ENCODE peak calls at places on chromosomes 3 and 15, in nine cellular contexts. A is HCT116, G is SK-N-SH, N is K562, D is Panc1, L is HepG2, E is GM23338, Q is A549, Y is GM12878. S is an unnamed sample.

GRCh38 chr3:162437480-162437879 is 940.9 kb downstream of the OTOL1 start:
- DNase-seq in N (no peak), E (no peak), D (no peak), G (no peak), Q (no peak), Y (no peak), A (no peak), L (no peak), S (no peak)

GRCh38 chr3:141050576-141050912 is 603 bp upstream of the SPSB4 start:
- DNase-seq in N (no peak), E (peak; percentile 76), D (no peak), G (no peak), Y (no peak), L (no peak), Q (peak; percentile 6), A (no peak), S (no peak)

GRCh38 chr3:59386165-59386564 is 336.3 kb upstream of the CFAP20DC start:
- DNase-seq in D (no peak), N (no peak), A (no peak), Q (no peak), L (no peak), G (no peak), Y (peak; percentile 88), E (no peak), S (no peak)

GRCh38 chr3:179066058-179066457 is 5.6 kb downstream of the ZMAT3 start:
- DNase-seq in G (no peak), Y (no peak), E (no peak), N (no peak), L (no peak), Q (no peak), A (no peak), D (no peak), S (no peak)

GRCh38 chr3:963755-964154 is 129.1 kb upstream of the CNTN6 start:
- DNase-seq in A (no peak), Y (no peak), Q (no peak), E (no peak), D (no peak), L (no peak), N (no peak), G (no peak), S (no peak)

GRCh38 chr3:134685881-134686802 is 35.3 kb upstream of the KY start:
- DNase-seq in G (no peak), Q (no peak), D (no peak), E (no peak), A (no peak), Y (no peak), N (no peak), L (no peak), S (no peak)

GRCh38 chr3:9976736-9977709 is 9.6 kb downstream of the EMC3 start:
- DNase-seq in Q (peak; percentile 93), G (no peak), N (peak; percentile 80), E (no peak), Y (no peak), L (peak; percentile 86), D (peak; percentile 87), A (peak; percentile 68), S (peak; percentile 71)

GRCh38 chr3:146128179-146128578 is 32.8 kb downstream of the PLOD2 start:
- DNase-seq in D (no peak), A (no peak), Q (no peak), E (no peak), N (no peak), G (no peak), L (no peak), Y (no peak), S (no peak)

GRCh38 chr3:125067225-125067624 is 11.4 kb upstream of the HEG1 start:
- DNase-seq in A (no peak), N (no peak), Y (no peak), Q (no peak), L (no peak), G (no peak), D (no peak), E (peak; percentile 37), S (no peak)

GRCh38 chr3:133890972-133891644 is 4.6 kb downstream of the RAB6B start:
- DNase-seq in N (no peak), Y (no peak), L (no peak), A (no peak), D (no peak), G (no peak), E (no peak), Q (no peak), S (no peak)

GRCh38 chr3:134956395-134956794 is 161.3 kb downstream of the EPHB1 start:
- DNase-seq in Y (peak; percentile 76), G (no peak), L (no peak), N (no peak), D (no peak), A (no peak), Q (no peak), E (no peak), S (no peak)

GRCh38 chr3:141952611-141953010 is 76.2 kb downstream of the ATP1B3 start:
- DNase-seq in N (no peak), Y (no peak), L (no peak), D (no peak), G (no peak), E (no peak), Q (no peak), A (no peak), S (no peak)

GRCh38 chr3:16187213-16187790 is 12.8 kb downstream of the GALNT15 start:
- DNase-seq in E (no peak), G (no peak), Q (no peak), D (no peak), L (no peak), A (no peak), Y (no peak), N (no peak), S (no peak)

GRCh38 chr3:191331443-191331842 is 1.1 kb upstream of the UTS2B start:
- DNase-seq in D (peak; percentile 46), N (peak; percentile 6), G (no peak), E (no peak), Y (no peak), A (no peak), Q (no peak), L (no peak), S (no peak)
- TF ChIP-seq REST in D (no peak), N (no peak), G (no peak), E (no peak), Y (no peak), A (no peak), Q (no peak), L (no peak), S (no peak)

DNA sequence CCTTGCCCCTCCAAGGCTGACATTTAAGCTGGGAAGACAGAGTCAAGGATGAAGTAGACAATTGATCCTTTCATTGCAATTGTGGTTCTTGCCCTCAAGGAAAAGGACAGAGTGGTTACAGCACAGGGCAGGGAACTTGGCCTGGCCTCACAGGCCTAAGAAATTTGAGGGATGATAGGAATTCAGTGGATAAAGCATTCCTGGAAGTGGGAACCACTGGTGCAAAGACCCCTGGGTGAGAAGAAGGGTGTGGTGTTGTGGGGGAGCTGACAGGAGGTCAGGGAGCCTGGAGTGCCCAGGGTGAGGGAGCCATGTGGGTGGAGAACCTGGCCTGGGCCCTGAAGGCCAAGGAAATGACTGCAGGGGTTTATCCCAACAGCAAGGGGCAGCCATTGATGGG is 287.4 kb downstream of the UACA start:
- DNase-seq in Y (no peak), D (no peak), N (no peak), G (no peak), Q (peak; percentile 18), E (no peak), L (no peak), A (no peak), S (no peak)
- TF ChIP-seq REST in Y (no peak), D (no peak), N (no peak), G (no peak), Q (no peak), E (no peak), L (no peak), A (no peak), S (no peak)

DNA sequence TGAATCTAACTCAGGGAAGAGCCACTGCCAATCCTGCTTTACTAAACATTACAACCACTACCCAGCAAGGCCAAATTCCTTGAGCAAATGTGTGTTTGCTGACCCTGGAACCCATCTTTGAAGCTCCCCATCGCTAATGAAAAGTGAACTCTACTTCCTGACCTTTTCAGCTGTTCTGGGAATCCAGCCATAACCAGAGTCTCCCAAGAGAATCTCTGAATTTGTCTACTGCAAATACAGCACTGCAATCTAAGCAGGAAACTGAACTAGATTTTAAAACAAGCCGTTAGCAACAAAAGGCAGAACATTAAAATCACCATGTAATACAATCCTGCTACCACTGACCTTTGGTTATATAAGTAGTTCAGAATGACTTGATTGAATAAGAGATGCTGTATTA is 309.2 kb downstream of the MAGI1 start:
- DNase-seq in E (no peak), D (no peak), L (peak; percentile 92), Y (no peak), A (no peak), Q (no peak), G (no peak), N (no peak), S (no peak)
- TF ChIP-seq REST in E (no peak), D (no peak), L (peak; percentile 32), Y (no peak), A (no peak), Q (no peak), G (no peak), N (no peak), S (no peak)

GRCh38 chr3:131723343-131723742 is 220.6 kb upstream of the MRPL3 start:
- DNase-seq in D (no peak), A (no peak), Q (no peak), Y (no peak), G (no peak), L (no peak), E (no peak), N (no peak), S (no peak)
- TF ChIP-seq REST in D (no peak), A (no peak), Q (no peak), Y (no peak), G (no peak), L (no peak), E (no peak), N (no peak), S (no peak)

S was measured in HL-60.